ENCODE peak calls at places on chromosomes 11 and 22, in six cellular contexts. Z, V, F, N, C and K are unnamed samples.

GRCh38 chr22:37154925-37155712 is 5.4 kb upstream of the IL2RB start:
- DNase-seq in N (no peak), Z (no peak), V (no peak), F (peak), C (peak), K (peak)

GRCh38 chr22:31346733-31347250 is 646 bp upstream of the PATZ1 start:
- DNase-seq in F (no peak), V (peak), Z (peak), C (peak), N (peak), K (peak)

GRCh38 chr11:6615046-6615445 is 3.0 kb upstream of the TAF10 start:
- DNase-seq in Z (no peak), F (no peak), V (no peak), C (no peak), N (no peak), K (no peak)

GRCh38 chr22:22357024-22357868 is 112.7 kb downstream of the VPREB1 start:
- DNase-seq in Z (peak), C (peak), F (peak), V (peak), N (peak), K (peak)

GRCh38 chr11:127627629-127628462 is 627.3 kb upstream of the KIRREL3 start:
- DNase-seq in Z (no peak), C (no peak), N (no peak), V (no peak), F (peak), K (no peak)

GRCh38 chr22:38412435-38413084 is 42.4 kb downstream of the KCNJ4 start:
- DNase-seq in N (no peak), F (no peak), V (peak), C (no peak), Z (peak), K (no peak)

GRCh38 chr11:63867511-63867910 is 28.6 kb downstream of the MARK2 start:
- DNase-seq in N (no peak), F (no peak), V (no peak), C (no peak), Z (no peak), K (no peak)

GRCh38 chr22:19723990-19724827 is 870 bp downstream of the GP1BB start:
- DNase-seq in Z (no peak), V (no peak), N (no peak), F (no peak), C (peak), K (no peak)

GRCh38 chr22:38506118-38506962 is at the start of gene DDX17:
- DNase-seq in N (peak), Z (peak), V (peak), F (peak), C (peak), K (peak)

GRCh38 chr22:43926349-43926710 is 2.7 kb downstream of the PNPLA3 start:
- DNase-seq in N (no peak), F (no peak), C (no peak), V (no peak), Z (no peak), K (no peak)

GRCh38 chr11:808427-809286 is 1.1 kb upstream of the RPLP2 start:
- DNase-seq in N (no peak), V (no peak), C (peak), F (peak), Z (no peak), K (no peak)

GRCh38 chr11:7892751-7893356 is 38.2 kb downstream of the OR10A6 start:
- DNase-seq in C (peak), F (peak), N (peak), V (no peak), Z (peak), K (peak)